ENCODE peak calls at places on chromosomes 12 and 14, in ten cellular contexts. H is naive thymus-derived CD4-positive, alpha-beta T cell; F is NCI-H446; X is nucleus accumbens; V is H7; R is MCF 10A; L is activated CD4-positive, alpha-beta T cell treated with anti-CD3 and anti-CD28 coated beads for 36 hours; J is HS-27A; I is GDM1; W is MM.1S. T is an unnamed sample.

GRCh38 chr14:67722293-67722692 is 20.6 kb downstream of the RDH12 start:
- DNase-seq in F (peak; percentile 69), V (peak; percentile 53), R (no peak), J (no peak), W (no peak), H (no peak), L (peak; percentile 10), X (peak; percentile 61), I (no peak), T (peak; percentile 45)

GRCh38 chr12:98002887-98003493 is 512.4 kb upstream of the TMPO start:
- DNase-seq in F (peak; percentile 72), J (no peak), H (no peak), W (peak; percentile 72), V (peak; percentile 36), X (peak; percentile 27), R (peak; percentile 59), L (peak; percentile 58), I (no peak), T (no peak)

GRCh38 chr14:52049271-52049670 is 19.6 kb downstream of the NID2 start:
- DNase-seq in F (no peak), W (no peak), H (no peak), J (no peak), X (no peak), L (no peak), V (no peak), R (no peak), I (no peak), T (no peak)

GRCh38 chr12:127459166-127459565 is 807.8 kb upstream of the TMEM132C start:
- DNase-seq in H (no peak), W (no peak), L (no peak), V (no peak), X (no peak), I (no peak), R (no peak), J (no peak), F (no peak), T (no peak)

GRCh38 chr14:22382955-22383354 is 206.1 kb downstream of the DAD1 start:
- DNase-seq in F (no peak), J (no peak), X (no peak), R (no peak), V (no peak), I (no peak), H (no peak), L (no peak), W (no peak), T (no peak)

GRCh38 chr12:12474931-12475485 is 87.7 kb downstream of the DUSP16 start:
- DNase-seq in W (no peak), H (no peak), R (no peak), F (no peak), V (no peak), L (peak; percentile 78), J (no peak), I (no peak), X (no peak), T (no peak)

GRCh38 chr12:123516221-123516780 is 17.2 kb downstream of the RILPL1 start:
- DNase-seq in W (no peak), I (no peak), J (no peak), F (no peak), V (no peak), L (no peak), H (no peak), X (no peak), R (no peak), T (no peak)

GRCh38 chr12:57590536-57590891 is 478 bp upstream of the PIP4K2C start:
- DNase-seq in W (no peak), L (no peak), J (no peak), X (no peak), F (no peak), H (no peak), V (no peak), R (no peak), I (no peak), T (no peak)

GRCh38 chr12:108666326-108666995 is 32.8 kb upstream of the SELPLG start:
- DNase-seq in R (peak; percentile 32), H (no peak), W (no peak), L (no peak), J (no peak), X (peak; percentile 27), F (no peak), I (no peak), V (no peak), T (no peak)

GRCh38 chr14:105863296-105864108 is 337.1 kb downstream of the TMEM121 start:
- DNase-seq in W (no peak), J (no peak), L (peak; percentile 2), H (no peak), F (no peak), I (no peak), V (peak; percentile 31), R (no peak), X (no peak), T (no peak)

GRCh38 chr12:94640134-94640928 is 10.0 kb downstream of the TMCC3 start:
- DNase-seq in X (no peak), J (no peak), V (no peak), W (peak; percentile 91), F (no peak), I (no peak), H (no peak), R (peak; percentile 96), L (peak; percentile 76), T (no peak)

GRCh38 chr14:73289729-73290128 is 52.4 kb downstream of the PAPLN start:
- DNase-seq in W (no peak), X (no peak), J (no peak), F (no peak), H (no peak), R (no peak), I (no peak), L (no peak), V (no peak), T (no peak)

GRCh38 chr14:75876526-75876925 is 105.3 kb downstream of the TGFB3 start:
- DNase-seq in W (no peak), V (no peak), J (no peak), F (no peak), H (no peak), X (peak; percentile 34), L (no peak), I (no peak), R (peak; percentile 27), T (no peak)

GRCh38 chr12:52713960-52714886 is 10.9 kb upstream of the KRT77 start:
- DNase-seq in L (peak; percentile 56), R (no peak), F (no peak), X (no peak), W (no peak), V (peak; percentile 89), I (no peak), J (no peak), H (peak; percentile 16), T (no peak)

GRCh38 chr14:93076755-93077154 is 39.0 kb downstream of the ITPK1 start:
- DNase-seq in R (no peak), W (no peak), F (no peak), X (no peak), J (no peak), V (no peak), L (no peak), H (no peak), I (no peak), T (no peak)

GRCh38 chr14:58703149-58703509 is 65.4 kb downstream of the DACT1 start:
- DNase-seq in L (no peak), X (no peak), V (no peak), H (no peak), F (no peak), R (no peak), J (no peak), I (no peak), W (no peak), T (no peak)

GRCh38 chr12:108857158-108857407 is 300 bp downstream of the SSH1 start:
- DNase-seq in I (no peak), H (no peak), W (no peak), J (no peak), L (no peak), X (no peak), R (no peak), F (no peak), V (no peak), T (no peak)

GRCh38 chr12:112555621-112556233 is 137.0 kb downstream of the PTPN11 start:
- DNase-seq in I (no peak), W (no peak), H (no peak), F (no peak), L (no peak), J (no peak), R (no peak), X (no peak), V (no peak), T (no peak)

GRCh38 chr14:68461086-68461485 is 331.8 kb downstream of the ZFP36L1 start:
- DNase-seq in V (no peak), J (no peak), I (no peak), W (no peak), R (no peak), H (no peak), F (no peak), X (no peak), L (no peak), T (no peak)

GRCh38 chr12:99267038-99267437 is 380.5 kb upstream of the GARIN6 start:
- DNase-seq in L (no peak), V (no peak), H (no peak), F (no peak), W (no peak), J (no peak), I (no peak), X (no peak), R (no peak), T (no peak)

GRCh38 chr14:20610002-20610765 is 19.0 kb upstream of the RNASE12 start:
- DNase-seq in J (no peak), H (peak; percentile 70), F (peak; percentile 84), R (peak; percentile 73), X (peak; percentile 87), L (peak; percentile 88), I (peak; percentile 72), V (peak; percentile 70), W (peak; percentile 41), T (no peak)

GRCh38 chr12:111334393-111334915 is 34.4 kb downstream of the PHETA1 start:
- DNase-seq in W (no peak), L (no peak), R (no peak), F (no peak), H (no peak), V (no peak), J (no peak), I (no peak), X (no peak), T (no peak)

GRCh38 chr14:51490205-51490604 is 161.5 kb upstream of the FRMD6 start:
- DNase-seq in L (no peak), R (peak; percentile 54), W (no peak), J (no peak), V (no peak), I (no peak), X (no peak), H (no peak), F (no peak), T (no peak)

GRCh38 chr14:90555126-90556049 is 158.6 kb downstream of the CALM1 start:
- DNase-seq in X (no peak), F (no peak), J (no peak), W (no peak), V (no peak), I (no peak), H (no peak), R (no peak), L (no peak), T (no peak)

GRCh38 chr12:53454710-53455109 is 2.8 kb downstream of the PCBP2 start:
- DNase-seq in F (no peak), V (no peak), H (no peak), I (no peak), L (no peak), J (no peak), R (no peak), W (peak; percentile 38), X (no peak), T (no peak)

GRCh38 chr14:68789002-68789797 is 3.7 kb downstream of the ZFP36L1 start:
- DNase-seq in W (no peak), R (peak; percentile 79), V (peak; percentile 87), J (no peak), I (peak; percentile 68), L (peak; percentile 94), F (peak; percentile 42), H (peak; percentile 88), X (peak; percentile 89), T (peak; percentile 56)

T was measured in caudate nucleus.